ENCODE peak calls at places on chromosomes 12 and 14, in nine cellular contexts. Y is activated CD4-positive, alpha-beta T cell treated with anti-CD3 and anti-CD28 coated beads, Interleukin-2, amount 10 ng/mL, durations not matched to agents 7 days and 5 days; W is kidney glomerular epithelial cell; C is SHP77; Z is iPS DF 6.9; O is stimulated activated naive CD4-positive, alpha-beta T cell; V is astrocyte of the spinal cord; J is cardiac fibroblast; E is left ventricle myocardium superior. U is an unnamed sample.

GRCh38 chr14:65456247-65456646 is 43.7 kb downstream of the FUT8 start:
- DNase-seq in W (no peak), Z (no peak), Y (no peak), C (no peak), O (no peak), E (no peak), J (no peak), V (no peak), U (no peak)

GRCh38 chr12:2356601-2357125 is 303.9 kb downstream of the CACNA1C start:
- DNase-seq in O (no peak), W (no peak), J (no peak), V (no peak), C (no peak), Z (no peak), Y (no peak), E (no peak), U (no peak)

GRCh38 chr12:102171951-102172350 is 25.7 kb downstream of the PMCH start:
- DNase-seq in Y (no peak), O (no peak), J (no peak), E (no peak), V (no peak), Z (no peak), C (no peak), W (no peak), U (no peak)

GRCh38 chr14:61609143-61609851 is 86.0 kb upstream of the HIF1A start:
- DNase-seq in O (no peak), J (peak), C (peak), V (peak), Z (peak), Y (no peak), W (peak), E (no peak), U (peak)

GRCh38 chr12:7354521-7354920 is 50.6 kb downstream of the ACSM4 start:
- DNase-seq in O (no peak), C (no peak), Z (no peak), Y (no peak), V (no peak), J (no peak), E (no peak), W (no peak), U (no peak)

GRCh38 chr12:22527999-22528398 is 16.3 kb downstream of the C2CD5 start:
- DNase-seq in O (no peak), V (peak), Z (no peak), J (peak), E (no peak), W (peak), C (no peak), Y (no peak), U (no peak)

GRCh38 chr14:89630096-89630829 is 213.2 kb upstream of the FOXN3 start:
- DNase-seq in O (no peak), J (no peak), E (no peak), Z (no peak), C (no peak), Y (no peak), V (no peak), W (no peak), U (no peak)

GRCh38 chr14:89616425-89617141 is 199.6 kb upstream of the FOXN3 start:
- DNase-seq in O (peak), W (no peak), Z (no peak), E (no peak), C (no peak), Y (peak), V (peak), J (peak), U (no peak)

U was measured in stromal cell of bone marrow.